ENCODE peak calls at places on chromosomes 6 and 20, in nine cellular contexts. One of them, this sample, is unnamed.

GRCh38 chr20:37947943-37948342 is 45.0 kb downstream of the VSTM2L start:
- DNase-seq in natural killer cell: no peak
- DNase-seq in endothelial cell: no peak
- DNase-seq in HT1080: no peak
- DNase-seq in astrocyte of the spinal cord: no peak
- DNase-seq in germinal center: no peak
- DNase-seq in cardiac muscle cell: no peak
- DNase-seq in T-cell: no peak
- DNase-seq in AG08395: no peak
- DNase-seq in this sample: no peak

GRCh38 chr6:32742374-32742773 is 1.2 kb downstream of the HLA-DQA2 start:
- DNase-seq in natural killer cell: no peak
- DNase-seq in endothelial cell: no peak
- DNase-seq in HT1080: no peak
- DNase-seq in astrocyte of the spinal cord: no peak
- DNase-seq in germinal center: no peak
- DNase-seq in cardiac muscle cell: no peak
- DNase-seq in T-cell: no peak
- DNase-seq in AG08395: no peak
- DNase-seq in this sample: no peak

GRCh38 chr20:37233471-37234253 is 28.0 kb downstream of the GHRH start:
- DNase-seq in natural killer cell: no peak
- DNase-seq in endothelial cell: no peak
- DNase-seq in HT1080: no peak
- DNase-seq in astrocyte of the spinal cord: no peak
- DNase-seq in germinal center: no peak
- DNase-seq in cardiac muscle cell: no peak
- DNase-seq in T-cell: no peak
- DNase-seq in AG08395: no peak
- DNase-seq in this sample: no peak

GRCh38 chr20:59149678-59150504 is 13.7 kb upstream of the ZNF831 start:
- DNase-seq in natural killer cell: peak
- DNase-seq in endothelial cell: peak
- DNase-seq in HT1080: no peak
- DNase-seq in astrocyte of the spinal cord: no peak
- DNase-seq in germinal center: peak
- DNase-seq in cardiac muscle cell: no peak
- DNase-seq in T-cell: peak
- DNase-seq in AG08395: no peak
- DNase-seq in this sample: peak

GRCh38 chr6:35317483-35318199 is 20.0 kb downstream of the DEF6 start:
- DNase-seq in natural killer cell: no peak
- DNase-seq in endothelial cell: no peak
- DNase-seq in HT1080: no peak
- DNase-seq in astrocyte of the spinal cord: no peak
- DNase-seq in germinal center: no peak
- DNase-seq in cardiac muscle cell: no peak
- DNase-seq in T-cell: no peak
- DNase-seq in AG08395: no peak
- DNase-seq in this sample: no peak

GRCh38 chr20:63527184-63527583 is 6.6 kb downstream of the PPDPF start:
- DNase-seq in natural killer cell: no peak
- DNase-seq in endothelial cell: no peak
- DNase-seq in HT1080: no peak
- DNase-seq in astrocyte of the spinal cord: no peak
- DNase-seq in germinal center: no peak
- DNase-seq in cardiac muscle cell: no peak
- DNase-seq in T-cell: no peak
- DNase-seq in AG08395: no peak
- DNase-seq in this sample: no peak

GRCh38 chr6:73017473-73017872 is 207.8 kb downstream of the KHDC1L start:
- DNase-seq in natural killer cell: no peak
- DNase-seq in endothelial cell: no peak
- DNase-seq in HT1080: no peak
- DNase-seq in astrocyte of the spinal cord: no peak
- DNase-seq in germinal center: no peak
- DNase-seq in cardiac muscle cell: no peak
- DNase-seq in T-cell: no peak
- DNase-seq in AG08395: no peak
- DNase-seq in this sample: no peak

GRCh38 chr6:7590918-7591302 is 912 bp downstream of the SNRNP48 start:
- DNase-seq in natural killer cell: no peak
- DNase-seq in endothelial cell: no peak
- DNase-seq in HT1080: no peak
- DNase-seq in astrocyte of the spinal cord: no peak
- DNase-seq in germinal center: no peak
- DNase-seq in cardiac muscle cell: no peak
- DNase-seq in T-cell: no peak
- DNase-seq in AG08395: peak
- DNase-seq in this sample: no peak

GRCh38 chr20:23178806-23179205 is 92.7 kb upstream of the CD93 start:
- DNase-seq in natural killer cell: no peak
- DNase-seq in endothelial cell: peak
- DNase-seq in HT1080: no peak
- DNase-seq in astrocyte of the spinal cord: peak
- DNase-seq in germinal center: no peak
- DNase-seq in cardiac muscle cell: peak
- DNase-seq in T-cell: no peak
- DNase-seq in AG08395: no peak
- DNase-seq in this sample: no peak

GRCh38 chr20:34268851-34269668 is 27.8 kb downstream of the ASIP start:
- DNase-seq in natural killer cell: peak
- DNase-seq in endothelial cell: peak
- DNase-seq in HT1080: no peak
- DNase-seq in astrocyte of the spinal cord: peak
- DNase-seq in germinal center: peak
- DNase-seq in cardiac muscle cell: peak
- DNase-seq in T-cell: peak
- DNase-seq in AG08395: peak
- DNase-seq in this sample: peak

This sample was measured in naive thymus-derived CD8-positive, alpha-beta T cell.